ENCODE peak calls at places on chromosome 22, in five cellular contexts. L is fibroblast of pulmonary artery, O is MM.1S, C is brain microvascular endothelial cell, F is spleen. D is an unnamed sample.

GRCh38 chr22:22787151-22787550 is 100.5 kb upstream of the IGLL5 start:
- DNase-seq in L (no peak), O (no peak), C (no peak), F (no peak), D (peak)

GRCh38 chr22:49724030-49724892 is 103.4 kb downstream of the BRD1 start:
- DNase-seq in L (no peak), O (no peak), C (no peak), F (no peak), D (peak)

GRCh38 chr22:49847751-49848689 is 5.6 kb upstream of the ZBED4 start:
- DNase-seq in L (no peak), O (no peak), C (no peak), F (peak), D (no peak)

GRCh38 chr22:41805639-41806038 is 5.2 kb downstream of the CCDC134 start:
- DNase-seq in L (no peak), O (no peak), C (no peak), F (no peak), D (no peak)

GRCh38 chr22:20037419-20037818 is 16.5 kb downstream of the TANGO2 start:
- DNase-seq in L (no peak), O (no peak), C (no peak), F (no peak), D (no peak)

GRCh38 chr22:23391022-23391421 is 189.1 kb downstream of the IGLL1 start:
- DNase-seq in L (no peak), O (no peak), C (no peak), F (no peak), D (no peak)

GRCh38 chr22:20239063-20239950 is 28.8 kb downstream of the RTN4R start:
- DNase-seq in L (peak), O (no peak), C (no peak), F (peak), D (no peak)

GRCh38 chr22:34798605-34799004 is 267.4 kb upstream of the ISX start:
- DNase-seq in L (no peak), O (no peak), C (no peak), F (no peak), D (no peak)

GRCh38 chr22:21443735-21444421 is 23.3 kb upstream of the TMEM191C start:
- DNase-seq in L (no peak), O (no peak), C (no peak), F (peak), D (peak)

GRCh38 chr22:40408718-40409612 is 38.6 kb downstream of the SGSM3 start:
- DNase-seq in L (no peak), O (no peak), C (no peak), F (no peak), D (peak)

GRCh38 chr22:33472462-33473344 is 414.5 kb upstream of the SYN3 start:
- DNase-seq in L (no peak), O (peak), C (no peak), F (no peak), D (no peak)

GRCh38 chr22:21100149-21101032 is 54.6 kb downstream of the LRRC74B start:
- DNase-seq in L (no peak), O (no peak), C (no peak), F (no peak), D (no peak)

GRCh38 chr22:49197986-49198704 is 629.5 kb downstream of the BRD1 start:
- DNase-seq in L (no peak), O (no peak), C (no peak), F (no peak), D (peak)

GRCh38 chr22:35489225-35489624 is 51.4 kb upstream of the RASD2 start:
- DNase-seq in L (no peak), O (no peak), C (no peak), F (no peak), D (no peak)

GRCh38 chr22:41001722-41002122 is 50.5 kb downstream of the RBX1 start:
- DNase-seq in L (peak), O (no peak), C (peak), F (no peak), D (no peak)

GRCh38 chr22:38513063-38513462 is 7.0 kb upstream of the DDX17 start:
- DNase-seq in L (no peak), O (peak), C (no peak), F (peak), D (no peak)
- TF ChIP-seq CTCF in L (no peak), O (peak), C (no peak), F (peak), D (no peak)

DNA sequence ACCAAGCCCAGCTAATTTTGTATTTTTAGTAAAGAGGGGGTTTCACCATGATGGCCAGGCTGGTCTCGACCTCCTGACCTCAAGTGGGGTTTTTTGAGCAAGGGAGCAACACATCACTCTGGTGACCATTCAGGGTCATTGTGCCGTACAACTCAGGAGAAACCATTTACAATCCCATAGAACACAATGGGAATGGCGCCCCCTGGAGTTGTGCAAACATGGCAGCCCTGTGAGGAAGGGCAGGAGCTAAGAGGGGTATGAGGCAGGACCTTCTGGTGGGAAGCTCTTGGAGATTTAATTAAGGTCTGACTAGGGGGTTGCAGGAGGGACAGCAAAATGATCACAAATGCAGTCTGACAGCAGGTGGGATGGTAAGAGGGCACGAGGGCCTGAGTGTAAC is 9.2 kb upstream of the CSF2RB start:
- DNase-seq in L (no peak), O (no peak), C (no peak), F (no peak), D (no peak)
- TF ChIP-seq CTCF in L (no peak), O (peak), C (peak), F (no peak), D (no peak)

DNA sequence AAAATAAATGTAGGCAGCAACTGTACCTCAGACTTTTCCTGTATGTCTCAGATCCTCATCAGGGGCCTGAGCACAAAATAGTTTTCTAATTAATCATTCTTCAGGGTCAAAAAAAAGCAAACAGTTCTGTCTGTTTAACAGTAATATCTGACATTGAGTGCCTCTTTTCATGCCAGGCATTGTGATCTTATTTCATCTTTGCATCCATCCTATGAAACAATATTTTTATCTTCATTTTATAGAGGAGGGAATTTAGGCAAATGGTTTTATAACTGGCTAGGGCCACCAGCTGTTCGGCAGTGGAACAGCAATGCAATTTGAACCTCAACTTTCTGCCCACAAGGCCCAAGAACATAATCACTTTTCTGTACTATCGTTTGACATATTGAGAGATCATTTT is 145.6 kb downstream of the WNT7B start:
- DNase-seq in L (peak), O (no peak), C (peak), F (no peak), D (no peak)
- TF ChIP-seq CTCF in L (peak), O (peak), C (peak), F (no peak), D (peak)

DNA sequence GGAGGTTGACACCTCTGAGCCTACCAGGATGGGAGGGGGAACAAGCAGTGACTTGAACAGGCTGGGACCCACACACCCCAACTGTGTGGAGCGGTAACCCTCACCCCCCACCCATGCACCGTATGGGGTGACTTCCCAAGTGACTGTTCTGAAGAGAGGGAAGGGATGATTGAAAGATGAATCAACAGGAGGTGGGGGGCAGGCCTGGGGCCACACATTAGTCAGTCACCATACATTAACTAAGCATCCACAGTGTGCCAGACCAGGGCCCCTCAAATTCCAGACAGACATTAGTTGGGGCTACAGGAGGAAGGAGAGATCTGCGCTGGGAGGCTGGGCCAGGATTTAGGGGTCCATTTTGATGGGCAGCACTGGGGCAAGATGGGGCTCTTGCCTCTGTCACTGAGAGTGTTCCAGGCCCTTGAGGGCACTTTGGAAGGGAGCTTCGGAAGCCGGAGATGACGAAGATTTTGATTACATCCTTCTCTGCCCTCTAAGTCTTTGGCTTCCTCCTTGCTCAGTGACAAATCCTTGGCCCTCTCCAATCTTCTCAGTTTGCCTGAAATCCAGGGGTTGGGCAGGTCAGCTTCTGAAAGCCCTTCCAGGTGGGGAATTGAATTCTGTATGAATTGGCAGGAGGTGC is 966 bp downstream of the SMTN start:
- DNase-seq in L (no peak), O (no peak), C (peak), F (no peak), D (no peak)
- TF ChIP-seq CTCF in L (no peak), O (no peak), C (no peak), F (no peak), D (no peak)

DNA sequence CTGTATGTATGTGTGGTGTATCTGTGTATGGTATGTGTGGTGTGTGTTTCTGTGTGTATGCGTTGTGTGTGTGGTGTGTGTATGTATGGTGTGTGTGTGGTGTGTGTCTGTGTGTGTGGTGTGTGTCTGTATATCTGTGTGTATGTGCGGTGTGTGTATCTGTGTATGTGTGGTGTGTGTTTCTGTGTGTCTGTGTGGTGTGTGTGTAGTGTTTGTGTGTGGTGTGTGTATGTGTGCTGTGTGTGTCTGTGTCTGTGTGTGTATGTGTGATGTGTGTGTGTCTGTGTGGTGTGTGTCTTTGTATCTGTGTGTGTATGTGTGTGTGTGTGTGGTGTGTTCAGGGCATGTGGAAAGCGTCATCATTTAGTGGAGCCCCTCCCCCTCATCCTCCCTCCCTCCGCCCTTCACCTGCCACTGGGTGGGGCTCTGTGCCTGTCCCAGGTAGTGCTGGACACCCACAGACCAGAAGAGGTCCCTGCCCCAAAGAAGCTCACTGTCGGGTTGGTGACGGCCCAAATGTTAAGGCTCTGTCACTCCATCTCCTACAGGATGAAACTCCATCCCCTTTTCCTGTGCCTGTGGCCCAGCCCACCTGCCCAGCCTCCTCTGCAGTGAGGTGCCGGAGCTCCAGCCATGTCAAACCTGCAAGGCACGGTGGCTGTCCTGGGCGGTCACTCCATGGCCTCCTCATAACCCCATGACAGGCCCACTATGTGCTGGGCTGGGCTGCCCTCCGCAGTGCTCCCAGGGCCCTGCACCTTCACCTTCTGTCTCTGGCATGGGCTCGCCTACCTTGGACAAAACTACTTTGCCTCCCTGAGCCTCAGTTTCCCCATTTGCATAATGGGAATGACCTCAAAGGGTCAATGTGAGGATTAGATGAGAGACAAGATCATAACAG is 23.4 kb upstream of the SHISAL1 start:
- DNase-seq in L (no peak), O (no peak), C (no peak), F (no peak), D (no peak)
- TF ChIP-seq CTCF in L (no peak), O (no peak), C (no peak), F (no peak), D (no peak)

DNA sequence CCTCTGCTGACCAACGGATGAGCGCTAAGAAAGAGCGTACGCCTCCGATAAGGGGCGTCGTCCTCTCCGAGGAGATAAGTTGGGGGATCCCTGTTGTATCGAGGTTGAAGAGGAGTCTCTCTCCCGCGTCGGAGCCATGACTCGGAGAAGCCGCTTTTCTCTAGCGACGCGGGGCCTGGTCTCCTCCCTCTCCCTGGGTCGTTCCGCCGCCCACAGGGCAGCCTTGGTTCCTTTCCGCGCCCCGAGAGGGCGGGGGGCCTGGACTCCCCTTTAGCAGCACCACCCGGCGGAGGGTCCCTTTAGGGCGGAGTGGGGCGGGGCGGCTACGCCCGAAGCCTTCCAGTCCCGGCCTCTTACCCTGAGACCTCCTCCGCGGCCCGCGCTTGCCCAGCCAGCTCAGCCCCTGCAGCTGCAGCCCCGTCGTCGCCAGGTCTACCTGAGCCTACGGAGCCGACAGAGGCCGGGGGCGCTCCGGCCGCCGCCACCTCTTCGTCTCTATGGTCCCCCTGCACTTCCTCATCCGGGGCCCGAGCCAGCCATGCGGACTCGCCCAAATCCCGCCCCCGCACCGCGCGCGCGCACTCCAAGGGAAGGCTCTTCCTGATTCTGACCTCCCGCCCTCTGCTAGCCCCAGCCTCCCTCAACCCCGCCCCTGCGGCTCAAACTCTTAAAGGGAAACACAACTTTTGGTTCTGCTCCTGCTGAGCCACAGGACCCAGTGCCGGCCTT is at the start of gene PRR14L:
- DNase-seq in L (peak), O (peak), C (peak), F (peak), D (peak)
- TF ChIP-seq CTCF in L (no peak), O (no peak), C (no peak), F (no peak), D (no peak)

DNA sequence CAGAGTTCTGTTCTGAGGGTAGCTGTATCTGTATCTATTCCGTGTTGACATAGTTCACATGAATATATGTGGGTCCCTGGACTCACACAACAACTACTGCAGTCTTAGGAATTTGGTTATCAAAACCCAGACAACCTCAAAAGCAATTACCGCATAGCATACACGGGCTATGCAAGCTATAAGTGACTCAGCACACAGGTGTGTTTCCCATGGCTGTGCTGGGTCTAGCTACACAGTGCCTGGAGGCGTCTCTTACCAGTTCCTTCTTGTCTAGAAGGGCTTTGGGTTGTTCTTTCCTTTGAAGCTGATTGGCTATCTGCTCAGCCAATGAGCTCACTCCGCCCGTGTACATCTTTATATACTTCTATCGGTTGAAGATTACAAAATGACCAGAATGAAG is 98.2 kb upstream of the BID start:
- DNase-seq in L (no peak), O (no peak), C (no peak), F (no peak), D (no peak)
- TF ChIP-seq CTCF in L (no peak), O (no peak), C (no peak), F (no peak), D (no peak)

GRCh38 chr22:18024956-18025720 is 777 bp upstream of the MICAL3 start:
- DNase-seq in L (no peak), O (no peak), C (no peak), F (peak), D (no peak)
- TF ChIP-seq CTCF in L (no peak), O (no peak), C (no peak), F (no peak), D (no peak)

GRCh38 chr22:46815132-46815531 is 52.7 kb downstream of the TBC1D22A start:
- DNase-seq in L (no peak), O (no peak), C (no peak), F (no peak), D (no peak)

GRCh38 chr22:46813816-46814597 is 51.6 kb downstream of the TBC1D22A start:
- DNase-seq in L (peak), O (no peak), C (peak), F (no peak), D (no peak)

GRCh38 chr22:46812786-46813185 is 50.3 kb downstream of the TBC1D22A start:
- DNase-seq in L (no peak), O (no peak), C (no peak), F (no peak), D (peak)

GRCh38 chr22:46815559-46815895 is 53.1 kb downstream of the TBC1D22A start:
- DNase-seq in L (no peak), O (no peak), C (no peak), F (peak), D (no peak)

DNA sequence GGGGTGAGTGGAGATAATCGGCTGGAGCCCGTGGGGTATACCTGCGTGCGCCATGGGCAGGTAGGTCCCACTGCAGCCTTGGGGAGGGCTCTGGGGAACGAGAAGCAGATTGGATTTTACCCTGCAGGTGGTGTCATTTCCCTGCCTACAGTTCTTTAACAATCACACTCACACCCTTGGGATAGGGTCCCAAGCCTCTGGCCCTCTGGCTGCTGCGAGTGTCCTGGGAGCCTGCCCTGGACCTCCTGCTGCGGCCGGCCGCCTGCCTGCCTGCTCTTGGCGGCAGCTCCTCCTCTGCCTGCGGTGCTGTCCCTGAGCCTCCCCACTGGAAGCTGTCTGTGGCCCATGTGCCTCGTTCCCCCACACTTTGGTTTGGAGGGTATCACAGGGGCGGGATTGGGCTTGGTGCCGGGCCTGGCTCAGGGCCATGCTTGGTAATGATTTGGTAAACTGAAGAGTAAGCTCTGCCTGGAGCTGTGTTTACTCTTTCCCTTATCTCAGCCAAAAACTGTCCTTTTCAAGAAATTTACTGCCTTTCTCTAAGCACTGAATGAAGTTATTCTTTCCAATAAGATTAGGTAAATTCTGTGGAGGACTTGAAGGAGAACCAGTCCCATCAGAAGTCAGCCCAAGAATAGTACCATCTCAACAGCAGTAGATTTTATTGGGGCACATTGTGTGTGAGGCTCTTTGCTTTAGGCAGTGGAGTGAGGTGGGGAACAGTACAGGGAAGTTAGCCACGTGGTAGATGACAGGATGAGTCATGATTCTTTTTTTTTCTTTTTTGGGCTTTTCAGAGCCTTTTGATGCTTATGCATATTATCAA is 53.7 kb downstream of the TBC1D22A start:
- DNase-seq in L (peak), O (no peak), C (no peak), F (peak), D (no peak)
- TF ChIP-seq CTCF in L (no peak), O (no peak), C (no peak), F (no peak), D (no peak)

DNA sequence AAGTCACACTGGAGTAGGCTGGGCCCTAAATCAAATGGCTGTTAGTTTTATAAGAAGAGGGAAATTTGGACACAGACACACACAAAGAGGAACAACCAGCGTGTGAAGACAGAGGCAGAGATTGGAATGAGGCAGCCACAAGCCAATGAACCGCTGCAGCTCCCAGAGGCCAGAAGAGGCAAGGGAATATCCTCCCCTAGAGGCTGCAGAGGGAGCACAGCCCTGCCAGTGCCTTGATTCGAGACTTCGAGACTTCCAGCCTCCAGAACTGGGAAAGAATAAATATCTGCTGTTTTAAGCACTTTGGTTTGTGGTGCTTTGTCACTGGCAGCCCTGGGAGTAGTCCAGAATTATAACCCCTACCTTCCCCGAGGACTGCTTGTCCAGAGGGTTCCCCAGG is 484.4 kb downstream of the MN1 start:
- DNase-seq in L (peak), O (no peak), C (no peak), F (no peak), D (no peak)
- TF ChIP-seq CTCF in L (peak), O (no peak), C (peak), F (no peak), D (peak)

D was measured in osteocyte.